ENCODE peak calls at places on chromosomes 2 and 18, in four cellular contexts. S is IMR-90, M is H9, V is H1. Y is an unnamed sample.

GRCh38 chr18:8611916-8612576 is 2.8 kb downstream of the RAB12 start:
- DNase-seq in M (no peak), V (no peak), S (no peak), Y (no peak)

GRCh38 chr18:11387880-11388279 is 221.5 kb upstream of the SLC35G4 start:
- DNase-seq in V (no peak), S (peak; percentile 47), M (peak; percentile 46), Y (peak; percentile 53)

GRCh38 chr2:37283207-37283606 is 41.4 kb downstream of the PRKD3 start:
- DNase-seq in S (peak; percentile 93), V (no peak), M (no peak), Y (no peak)

GRCh38 chr2:73990531-73990930 is 5.8 kb downstream of the TET3 start:
- DNase-seq in M (no peak), V (no peak), S (no peak), Y (no peak)

GRCh38 chr2:54581326-54582039 is 125.4 kb downstream of the SPTBN1 start:
- DNase-seq in V (no peak), S (no peak), M (no peak), Y (no peak)

GRCh38 chr2:20623741-20624155 is 27.1 kb downstream of the HS1BP3 start:
- DNase-seq in V (no peak), M (no peak), S (no peak), Y (no peak)

GRCh38 chr2:176565641-176566323 is 296.5 kb downstream of the MTX2 start:
- DNase-seq in V (no peak), M (no peak), S (peak; percentile 70), Y (no peak)

GRCh38 chr2:99340669-99341236 is 3.6 kb downstream of the EIF5B start:
- DNase-seq in S (no peak), V (no peak), M (no peak), Y (peak; percentile 21)

GRCh38 chr2:32289165-32290054 is 11.7 kb downstream of the YIPF4 start:
- DNase-seq in V (no peak), S (peak; percentile 86), M (no peak), Y (no peak)

GRCh38 chr2:198374375-198375072 is 570.1 kb downstream of the PLCL1 start:
- DNase-seq in S (peak; percentile 70), M (peak; percentile 43), V (peak; percentile 5), Y (peak; percentile 77)

GRCh38 chr2:212154392-212154791 is 384.2 kb downstream of the ERBB4 start:
- DNase-seq in V (no peak), M (no peak), S (no peak), Y (no peak)

GRCh38 chr2:73203055-73203681 is 794 bp downstream of the NOTO start:
- DNase-seq in M (peak; percentile 53), S (no peak), V (no peak), Y (peak; percentile 61)

GRCh38 chr2:38260469-38260868 is 116.6 kb downstream of the ATL2 start:
- DNase-seq in S (no peak), V (no peak), M (no peak), Y (no peak)

GRCh38 chr18:46832856-46833255 is 76.0 kb upstream of the ST8SIA5 start:
- DNase-seq in V (no peak), S (no peak), M (no peak), Y (no peak)

GRCh38 chr2:75403991-75404428 is 156.7 kb downstream of the EVA1A start:
- DNase-seq in S (peak; percentile 59), M (peak; percentile 38), V (peak; percentile 21), Y (peak; percentile 83)

GRCh38 chr2:167294031-167294774 is 405.9 kb downstream of the XIRP2 start:
- DNase-seq in V (no peak), S (peak; percentile 24), M (no peak), Y (peak; percentile 61)

GRCh38 chr2:227471924-227472264 is at the start of gene AGFG1:
- DNase-seq in M (peak; percentile 86), V (no peak), S (peak; percentile 67), Y (peak; percentile 88)

GRCh38 chr2:175883586-175884194 is 118.4 kb downstream of the LNPK start:
- DNase-seq in M (peak; percentile 59), V (no peak), S (no peak), Y (peak; percentile 3)

GRCh38 chr2:16049406-16049805 is 109.1 kb downstream of the MYCN start:
- DNase-seq in V (no peak), S (no peak), M (no peak), Y (peak; percentile 81)

GRCh38 chr2:16201876-16202642 is 261.7 kb downstream of the MYCN start:
- DNase-seq in S (no peak), V (no peak), M (no peak), Y (no peak)

GRCh38 chr18:57976230-57976773 is 67.7 kb upstream of the NEDD4L start:
- DNase-seq in S (no peak), M (no peak), V (no peak), Y (peak; percentile 18)

GRCh38 chr2:29323961-29324360 is 208.7 kb downstream of the CLIP4 start:
- DNase-seq in S (peak; percentile 9), M (no peak), V (no peak), Y (peak; percentile 50)

GRCh38 chr2:186523781-186524180 is 37.7 kb downstream of the ZC3H15 start:
- DNase-seq in S (no peak), M (no peak), V (no peak), Y (no peak)

GRCh38 chr2:11467126-11467649 is 1.2 kb upstream of the E2F6 start:
- DNase-seq in M (no peak), S (no peak), V (no peak), Y (no peak)

GRCh38 chr18:13521418-13521817 is 204.9 kb downstream of the FAM210A start:
- DNase-seq in V (no peak), M (no peak), S (no peak), Y (no peak)

GRCh38 chr2:27171351-27171848 is 22.6 kb downstream of the TCF23 start:
- DNase-seq in V (no peak), M (no peak), S (no peak), Y (no peak)

GRCh38 chr2:161102770-161103450 is 57.3 kb upstream of the TANK start:
- DNase-seq in V (no peak), M (no peak), S (peak; percentile 11), Y (no peak)

GRCh38 chr18:55699233-55699765 is 111.3 kb upstream of the TCF4 start:
- DNase-seq in M (no peak), S (no peak), V (no peak), Y (no peak)

GRCh38 chr18:59455728-59456276 is 96.7 kb upstream of the LMAN1 start:
- DNase-seq in V (no peak), M (no peak), S (no peak), Y (no peak)

GRCh38 chr18:31977270-31977872 is 34.4 kb upstream of the TRAPPC8 start:
- DNase-seq in V (peak; percentile 21), S (peak; percentile 54), M (peak; percentile 70), Y (peak; percentile 85)

GRCh38 chr2:60483400-60483799 is 70.1 kb downstream of the BCL11A start:
- DNase-seq in V (no peak), S (peak; percentile 80), M (peak; percentile 18), Y (no peak)

GRCh38 chr2:131031875-131032274 is 61.4 kb downstream of the FAM168B start:
- DNase-seq in S (no peak), M (no peak), V (no peak), Y (no peak)

GRCh38 chr2:121400206-121400605 is 115.2 kb upstream of the TFCP2L1 start:
- DNase-seq in M (no peak), V (no peak), S (peak; percentile 85), Y (no peak)

GRCh38 chr2:44548221-44549098 is 186.7 kb downstream of the CAMKMT start:
- DNase-seq in V (no peak), S (no peak), M (no peak), Y (peak; percentile 65)

GRCh38 chr2:108614659-108615058 is 80.4 kb downstream of the LIMS1 start:
- DNase-seq in V (no peak), M (no peak), S (no peak), Y (no peak)

GRCh38 chr2:133171396-133172004 is 396.8 kb downstream of the NCKAP5 start:
- DNase-seq in M (no peak), V (no peak), S (peak; percentile 74), Y (peak; percentile 77)

GRCh38 chr18:46293699-46294300 is 189.6 kb downstream of the HAUS1 start:
- DNase-seq in M (peak; percentile 53), S (peak; percentile 8), V (no peak), Y (peak; percentile 96)

GRCh38 chr2:82852787-82853186 is 1606.3 kb downstream of the SUCLG1 start:
- DNase-seq in M (no peak), S (no peak), V (no peak), Y (no peak)

GRCh38 chr2:82857952-82858351 is 1601.1 kb downstream of the SUCLG1 start:
- DNase-seq in M (no peak), S (no peak), V (no peak), Y (no peak)

GRCh38 chr2:82848285-82848684 is 1610.8 kb downstream of the SUCLG1 start:
- DNase-seq in S (no peak), V (no peak), M (no peak), Y (no peak)

GRCh38 chr2:82853299-82853698 is 1605.8 kb downstream of the SUCLG1 start:
- DNase-seq in M (no peak), V (no peak), S (no peak), Y (no peak)
- H3K56ac ChIP-seq in M (no peak overlapping the region), V (no peak overlapping the region), S (no peak overlapping the region), Y (no peak overlapping the region)

DNA sequence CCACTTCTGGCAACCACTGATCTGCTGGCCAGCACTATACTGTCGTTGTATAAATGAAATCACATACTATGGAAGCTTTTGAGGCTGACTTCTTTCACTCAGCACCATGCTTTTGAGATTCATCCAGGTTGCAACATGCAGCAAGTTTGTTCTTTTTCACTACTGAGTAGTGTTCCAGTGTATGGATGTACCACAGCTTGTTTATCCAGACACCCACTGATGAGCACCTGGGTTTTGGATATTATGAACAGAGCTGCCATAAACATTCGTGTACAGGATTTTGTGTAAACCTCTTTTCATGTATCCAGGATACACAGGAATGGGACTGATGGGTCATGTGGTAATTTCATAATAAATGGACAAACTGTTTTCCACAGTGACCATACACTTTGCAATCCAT is 10.7 kb downstream of the ERCC3 start:
- DNase-seq in S (no peak), V (no peak), M (no peak), Y (no peak)
- H3K4ac ChIP-seq in S (no peak overlapping the region), V (no peak overlapping the region), M (no peak overlapping the region), Y (no peak overlapping the region)

DNA sequence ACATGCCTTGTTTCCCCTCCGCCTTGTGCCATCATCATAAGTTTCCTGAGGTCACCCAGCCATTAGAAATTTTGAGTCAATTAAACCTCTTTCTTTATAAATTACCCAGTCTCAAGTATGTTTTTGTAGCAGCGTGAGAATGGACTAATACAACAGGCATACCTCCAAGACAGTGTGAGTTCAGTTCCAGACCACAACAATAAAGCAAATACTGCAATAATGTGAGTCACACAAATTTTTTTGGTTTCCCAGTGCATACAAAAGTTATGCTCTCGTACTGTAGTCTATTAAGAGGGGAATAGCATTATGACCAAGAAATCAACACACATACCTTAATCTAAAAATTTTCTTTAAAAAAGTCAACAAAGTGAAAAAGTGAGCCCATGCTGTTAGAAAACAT is 217.2 kb downstream of the NR4A2 start:
- DNase-seq in M (no peak), S (no peak), V (no peak), Y (no peak)
- H3K56ac ChIP-seq in M (no peak overlapping the region), S (no peak overlapping the region), V (no peak overlapping the region), Y (no peak overlapping the region)

GRCh38 chr2:215911686-215912085 is 101.7 kb downstream of the MREG start:
- DNase-seq in V (no peak), S (no peak), M (no peak), Y (no peak)
- H3K4ac ChIP-seq in V (no peak overlapping the region), S (no peak overlapping the region), M (no peak overlapping the region), Y (no peak overlapping the region)

DNA sequence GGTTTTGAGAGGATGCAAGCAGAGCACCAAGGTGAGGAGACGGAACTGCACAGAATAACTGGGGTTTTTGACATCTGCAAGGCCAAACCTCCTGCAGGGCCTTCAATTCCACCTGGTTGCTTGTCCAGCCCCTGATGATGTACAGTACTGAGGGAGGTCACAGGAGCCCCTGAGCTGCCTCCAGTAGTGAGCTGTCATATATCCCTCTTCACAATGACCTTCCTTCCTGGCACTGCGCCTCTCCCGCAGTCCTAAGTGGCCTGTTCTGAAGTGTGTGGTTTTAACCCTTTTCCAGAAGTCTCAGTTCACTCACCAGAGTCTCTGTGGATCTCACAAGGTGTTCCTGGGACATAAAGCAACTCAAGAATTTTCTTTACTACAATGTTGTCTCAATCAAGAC is 45.3 kb downstream of the LRRTM1 start:
- DNase-seq in M (no peak), V (no peak), S (no peak), Y (no peak)
- H3K56ac ChIP-seq in M (no peak overlapping the region), V (no peak overlapping the region), S (no peak overlapping the region), Y (no peak overlapping the region)